ENCODE peak calls at places on chromosomes 16 and 17, in six cellular contexts. P is MM.1S, T is GM23338, I is neural progenitor cell, Z is PC-3, E is SK-N-SH. Y is an unnamed sample. For H3F3A, the result is how much of the 10 kb centered on the place peaks cover.

GRCh38 chr17:28412131-28412530 is 6.1 kb upstream of the SLC46A1 start:
- DNase-seq in P (no peak), T (peak), I (no peak), Z (no peak), E (no peak), Y (peak)

GRCh38 chr17:627051-627450 is 87.6 kb downstream of the VPS53 start:
- DNase-seq in P (no peak), T (peak), I (no peak), Z (no peak), E (no peak), Y (no peak)

GRCh38 chr17:81651692-81652091 is 4.7 kb downstream of the PDE6G start:
- DNase-seq in P (no peak), T (no peak), I (no peak), Z (peak), E (peak), Y (peak)

GRCh38 chr16:1691276-1691675 is 13.2 kb downstream of the JPT2 start:
- DNase-seq in P (no peak), T (no peak), I (no peak), Z (peak), E (no peak), Y (peak)

GRCh38 chr16:73735018-73735417 is 561.6 kb upstream of the PSMD7 start:
- DNase-seq in P (no peak), T (no peak), I (no peak), Z (peak), E (no peak), Y (peak)

GRCh38 chr16:1392826-1393225 is 21.7 kb downstream of the UNKL start:
- DNase-seq in P (no peak), T (no peak), I (no peak), Z (no peak), E (no peak), Y (no peak)

GRCh38 chr17:17882182-17882581 is 45.4 kb upstream of the SREBF1 start:
- DNase-seq in P (no peak), T (peak), I (no peak), Z (no peak), E (no peak), Y (no peak)

GRCh38 chr17:43006639-43007551 is at the start of gene IFI35:
- DNase-seq in P (peak), T (peak), I (peak), Z (peak), E (no peak), Y (peak)

GRCh38 chr17:31926100-31926729 is 10.6 kb upstream of the SUZ12 start:
- DNase-seq in P (no peak), T (no peak), I (no peak), Z (no peak), E (no peak), Y (no peak)

GRCh38 chr16:56409195-56409594 is 16.1 kb downstream of the AMFR start:
- DNase-seq in P (no peak), T (no peak), I (no peak), Z (peak), E (no peak), Y (peak)

GRCh38 chr17:75565066-75565465 is 22.5 kb upstream of the MYO15B start:
- DNase-seq in P (peak), T (no peak), I (no peak), Z (peak), E (no peak), Y (peak)

GRCh38 chr16:89020925-89021595 is 44.1 kb upstream of the CBFA2T3 start:
- DNase-seq in P (no peak), T (no peak), I (no peak), Z (no peak), E (no peak), Y (no peak)

GRCh38 chr16:16143038-16143763 is 80.1 kb downstream of the ABCC6 start:
- DNase-seq in P (no peak), T (peak), I (peak), Z (peak), E (no peak), Y (peak)

GRCh38 chr17:78159575-78160158 is 8.7 kb upstream of the SYNGR2 start:
- DNase-seq in P (no peak), T (no peak), I (no peak), Z (peak), E (no peak), Y (peak)

GRCh38 chr16:68272501-68273209 is 8.3 kb downstream of the SLC7A6 start:
- DNase-seq in P (peak), T (no peak), I (no peak), Z (no peak), E (no peak), Y (no peak)

GRCh38 chr16:2904100-2904921 is 7.4 kb upstream of the FLYWCH1 start:
- DNase-seq in P (peak), T (peak), I (peak), Z (peak), E (peak), Y (peak)

GRCh38 chr17:74297941-74298340 is 23.9 kb downstream of the DNAI2 start:
- DNase-seq in P (no peak), T (no peak), I (no peak), Z (peak), E (no peak), Y (peak)

GRCh38 chr16:12341966-12342365 is 365.4 kb downstream of the SNX29 start:
- DNase-seq in P (no peak), T (no peak), I (no peak), Z (peak), E (no peak), Y (peak)

GRCh38 chr16:77840623-77841274 is 52.4 kb downstream of the VAT1L start:
- DNase-seq in P (no peak), T (no peak), I (no peak), Z (no peak), E (no peak), Y (peak)

GRCh38 chr17:77280304-77280910 is 139.6 kb downstream of the SEC14L1 start:
- DNase-seq in P (peak), T (peak), I (no peak), Z (peak), E (peak), Y (peak)

GRCh38 chr17:16243811-16244567 is 27.0 kb downstream of the PIGL start:
- DNase-seq in P (no peak), T (peak), I (no peak), Z (no peak), E (peak), Y (no peak)

GRCh38 chr16:24568392-24568791 is 29.0 kb downstream of the RBBP6 start:
- DNase-seq in P (no peak), T (no peak), I (no peak), Z (peak), E (peak), Y (peak)

GRCh38 chr17:65750166-65750565 is 188.7 kb upstream of the AXIN2 start:
- DNase-seq in P (no peak), T (no peak), I (no peak), Z (peak), E (no peak), Y (peak)

GRCh38 chr17:78252111-78252634 is 20.7 kb downstream of the TMEM235 start:
- DNase-seq in P (peak), T (no peak), I (no peak), Z (no peak), E (no peak), Y (no peak)

GRCh38 chr17:5798104-5798503 is 213.8 kb upstream of the NLRP1 start:
- DNase-seq in P (no peak), T (peak), I (no peak), Z (no peak), E (no peak), Y (no peak)

GRCh38 chr17:39775075-39775474 is 37.3 kb downstream of the GRB7 start:
- DNase-seq in P (peak), T (no peak), I (no peak), Z (no peak), E (no peak), Y (no peak)

GRCh38 chr17:39772987-39773664 is 35.4 kb downstream of the GRB7 start:
- DNase-seq in P (no peak), T (no peak), I (no peak), Z (no peak), E (no peak), Y (no peak)

GRCh38 chr17:39777534-39778365 is 40.0 kb downstream of the GRB7 start:
- DNase-seq in P (peak), T (no peak), I (no peak), Z (no peak), E (no peak), Y (no peak)

GRCh38 chr17:39774043-39774442 is 36.3 kb downstream of the GRB7 start:
- DNase-seq in P (no peak), T (no peak), I (no peak), Z (no peak), E (no peak), Y (no peak)

GRCh38 chr17:39776267-39776666 is 38.5 kb downstream of the GRB7 start:
- DNase-seq in P (peak), T (no peak), I (no peak), Z (no peak), E (no peak), Y (no peak)
- H3F3A ChIP-seq in P (half or more), T (under half), I (under half), Z (under half), E (under half), Y (under half)

GRCh38 chr17:44384281-44384822 is 5.1 kb downstream of the ITGA2B start:
- DNase-seq in P (no peak), T (no peak), I (peak), Z (no peak), E (peak), Y (no peak)
- H3K4me3 ChIP-seq in P (no peak), T (peak), I (peak), Z (no peak), E (no peak), Y (peak)

GRCh38 chr16:14309001-14309886 is 238.1 kb downstream of the MRTFB start:
- DNase-seq in P (no peak), T (peak), I (peak), Z (peak), E (no peak), Y (peak)

GRCh38 chr16:14308357-14308723 is 237.2 kb downstream of the MRTFB start:
- DNase-seq in P (no peak), T (no peak), I (no peak), Z (no peak), E (no peak), Y (peak)

GRCh38 chr16:14307623-14308356 is 236.7 kb downstream of the MRTFB start:
- DNase-seq in P (no peak), T (peak), I (no peak), Z (no peak), E (peak), Y (peak)

GRCh38 chr16:14310519-14310991 is 239.4 kb downstream of the MRTFB start:
- DNase-seq in P (no peak), T (peak), I (peak), Z (no peak), E (peak), Y (peak)

DNA sequence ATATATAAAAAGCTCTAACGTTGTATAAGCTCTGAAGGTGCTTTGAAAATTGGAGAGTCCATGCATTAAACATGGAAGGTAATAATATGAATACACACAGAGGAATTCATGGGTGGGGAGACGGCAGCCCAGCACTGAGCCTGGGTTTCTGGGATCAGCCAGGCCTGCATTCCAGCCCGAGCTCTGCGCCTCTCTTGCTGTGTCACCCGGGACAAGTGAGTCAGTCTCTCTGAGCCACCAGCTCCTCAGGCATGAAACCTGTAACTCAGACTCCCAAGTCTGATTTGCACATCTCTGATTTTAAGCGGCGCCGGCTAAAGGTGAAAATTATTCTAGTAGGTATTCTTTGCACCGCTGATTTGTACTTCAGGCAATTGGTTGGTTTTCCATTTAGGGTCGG is 238.8 kb downstream of the MRTFB start:
- DNase-seq in P (no peak), T (no peak), I (no peak), Z (peak), E (no peak), Y (peak)
- TF ChIP-seq EZH2phosphoT487 in P (no peak), T (no peak), I (no peak), Z (no peak), E (no peak), Y (no peak)

GRCh38 chr17:44903012-44903685 is 3.9 kb upstream of the EFTUD2 start:
- DNase-seq in P (no peak), T (no peak), I (no peak), Z (no peak), E (no peak), Y (no peak)

GRCh38 chr17:44902135-44902760 is 3.0 kb upstream of the EFTUD2 start:
- DNase-seq in P (no peak), T (no peak), I (no peak), Z (no peak), E (no peak), Y (no peak)

GRCh38 chr17:44906010-44906646 is 6.9 kb upstream of the EFTUD2 start:
- DNase-seq in P (no peak), T (no peak), I (no peak), Z (peak), E (no peak), Y (peak)

GRCh38 chr17:44905006-44906000 is 6.1 kb upstream of the EFTUD2 start:
- DNase-seq in P (no peak), T (no peak), I (no peak), Z (no peak), E (peak), Y (peak)

GRCh38 chr17:44904001-44904984 is 5.0 kb upstream of the EFTUD2 start:
- DNase-seq in P (no peak), T (no peak), I (no peak), Z (no peak), E (no peak), Y (no peak)
- H3F3A ChIP-seq in P (under half), T (under half), I (under half), Z (under half), E (under half), Y (under half)

GRCh38 chr16:85176541-85177447 is 64.5 kb upstream of the CIBAR2 start:
- DNase-seq in P (no peak), T (no peak), I (no peak), Z (no peak), E (peak), Y (peak)

GRCh38 chr16:85175724-85176233 is 63.5 kb upstream of the CIBAR2 start:
- DNase-seq in P (no peak), T (no peak), I (no peak), Z (no peak), E (no peak), Y (no peak)

GRCh38 chr16:85173077-85173980 is 61.1 kb upstream of the CIBAR2 start:
- DNase-seq in P (no peak), T (no peak), I (peak), Z (peak), E (peak), Y (peak)

GRCh38 chr16:85173981-85174751 is 61.9 kb upstream of the CIBAR2 start:
- DNase-seq in P (no peak), T (peak), I (peak), Z (peak), E (peak), Y (peak)

GRCh38 chr16:85174871-85175723 is 62.8 kb upstream of the CIBAR2 start:
- DNase-seq in P (no peak), T (no peak), I (no peak), Z (peak), E (no peak), Y (peak)
- H3K4me3 ChIP-seq in P (no peak), T (no peak), I (no peak), Z (peak), E (peak), Y (peak)

GRCh38 chr17:59443106-59443505 is 111.7 kb downstream of the YPEL2 start:
- DNase-seq in P (no peak), T (no peak), I (no peak), Z (no peak), E (no peak), Y (no peak)
- TF ChIP-seq EZH2phosphoT487 in P (no peak), T (no peak), I (no peak), Z (no peak), E (no peak), Y (no peak)

GRCh38 chr17:10513284-10514067 is 4.9 kb downstream of the MYH1 start:
- DNase-seq in P (no peak), T (peak), I (no peak), Z (no peak), E (no peak), Y (peak)
- H3F3A ChIP-seq in P (under half), T (under half), I (under half), Z (under half), E (under half), Y (under half)

GRCh38 chr16:19521471-19522368 is at the start of gene GDE1:
- DNase-seq in P (peak), T (peak), I (peak), Z (peak), E (peak), Y (peak)

GRCh38 chr16:19524356-19524865 is 669 bp downstream of the CCP110 start:
- DNase-seq in P (peak), T (peak), I (no peak), Z (no peak), E (peak), Y (peak)

GRCh38 chr16:19522369-19523159 is 666 bp upstream of the GDE1 start:
- DNase-seq in P (no peak), T (peak), I (no peak), Z (peak), E (no peak), Y (no peak)

GRCh38 chr16:19523559-19524355 is at the start of gene CCP110:
- DNase-seq in P (peak), T (peak), I (peak), Z (peak), E (peak), Y (peak)

DNA sequence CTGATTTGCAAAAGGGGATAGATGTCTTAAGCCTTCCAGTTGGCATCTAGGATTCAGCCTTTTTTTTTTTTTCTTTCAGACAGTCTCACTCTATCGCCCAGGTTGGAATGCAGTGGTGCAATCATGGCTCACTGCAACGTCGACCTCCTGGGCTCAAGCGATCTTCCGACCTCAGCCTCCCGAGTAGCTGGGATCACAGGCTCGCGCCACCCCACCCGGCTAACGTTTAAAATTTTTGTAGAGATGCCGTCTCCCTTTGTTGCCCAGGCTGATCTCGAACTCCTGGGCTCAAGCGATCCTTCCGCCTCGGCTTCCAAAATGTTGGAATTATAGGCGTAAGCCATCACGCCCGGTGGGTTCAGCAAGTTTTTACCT is 571 bp upstream of the CCP110 start:
- DNase-seq in P (no peak), T (peak), I (no peak), Z (no peak), E (no peak), Y (no peak)
- H3K4me3 ChIP-seq in P (peak), T (peak), I (peak), Z (no peak), E (no peak), Y (no peak)